ENCODE peak calls at places on chromosomes 1 and 21, in nine cellular contexts. R is ACHN; A is MV-4-11; X is CD4-positive, alpha-beta T cell; K is left ventricle myocardium superior; N is AG04450; J is LHCN-M2; Y is ascending aorta; O is ELR. G is an unnamed sample.

GRCh38 chr1:181149326-181150000 is 61.0 kb downstream of the IER5 start:
- DNase-seq in R (no peak), A (peak; percentile 87), X (peak; percentile 61), K (no peak), N (no peak), J (no peak), Y (no peak), O (no peak), G (no peak)

GRCh38 chr1:10161541-10162290 is 48.7 kb upstream of the KIF1B start:
- DNase-seq in R (no peak), A (no peak), X (no peak), K (peak; percentile 64), N (no peak), J (no peak), Y (peak; percentile 29), O (no peak), G (no peak)

GRCh38 chr21:44929799-44930542 is 9.3 kb upstream of the ITGB2 start:
- DNase-seq in R (no peak), A (no peak), X (no peak), K (peak; percentile 14), N (no peak), J (no peak), Y (no peak), O (no peak), G (no peak)

GRCh38 chr1:221206076-221206475 is 326.8 kb downstream of the HLX start:
- DNase-seq in R (no peak), A (no peak), X (no peak), K (no peak), N (no peak), J (no peak), Y (no peak), O (no peak), G (no peak)

GRCh38 chr1:211829343-211830054 is 1.1 kb downstream of the LPGAT1 start:
- DNase-seq in R (peak; percentile 68), A (no peak), X (no peak), K (peak; percentile 37), N (no peak), J (no peak), Y (no peak), O (peak; percentile 68), G (peak; percentile 83)

GRCh38 chr1:975896-976683 is 5.8 kb downstream of the PERM1 start:
- DNase-seq in R (peak; percentile 84), A (peak; percentile 57), X (peak; percentile 43), K (peak; percentile 74), N (no peak), J (no peak), Y (no peak), O (peak; percentile 80), G (peak; percentile 90)

GRCh38 chr1:216154063-216154462 is 269.2 kb downstream of the USH2A start:
- DNase-seq in R (no peak), A (no peak), X (no peak), K (no peak), N (no peak), J (no peak), Y (no peak), O (no peak), G (no peak)

GRCh38 chr1:236489710-236490377 is 33.9 kb upstream of the LGALS8 start:
- DNase-seq in R (peak; percentile 66), A (peak; percentile 24), X (no peak), K (peak; percentile 35), N (no peak), J (peak; percentile 47), Y (no peak), O (peak; percentile 70), G (peak; percentile 85)

GRCh38 chr1:111621050-111621449 is 1.5 kb downstream of the RAP1A start:
- DNase-seq in R (no peak), A (peak; percentile 32), X (no peak), K (no peak), N (no peak), J (no peak), Y (no peak), O (peak; percentile 19), G (no peak)

GRCh38 chr1:89104687-89105086 is 21.2 kb downstream of the GBP2 start:
- DNase-seq in R (no peak), A (no peak), X (no peak), K (no peak), N (no peak), J (no peak), Y (no peak), O (no peak), G (no peak)

GRCh38 chr1:166730299-166730888 is 108.9 kb upstream of the POGK start:
- DNase-seq in R (peak; percentile 47), A (no peak), X (no peak), K (no peak), N (no peak), J (no peak), Y (no peak), O (peak; percentile 24), G (peak; percentile 34)

GRCh38 chr1:214377886-214378285 is 96.9 kb downstream of the SMYD2 start:
- DNase-seq in R (no peak), A (no peak), X (no peak), K (no peak), N (peak; percentile 43), J (peak; percentile 72), Y (no peak), O (peak; percentile 74), G (no peak)

GRCh38 chr1:26016258-26016943 is 5.2 kb upstream of the EXTL1 start:
- DNase-seq in R (no peak), A (peak; percentile 57), X (no peak), K (no peak), N (no peak), J (peak; percentile 47), Y (no peak), O (no peak), G (peak; percentile 86)

GRCh38 chr1:45945426-45945825 is 142.0 kb downstream of the MAST2 start:
- DNase-seq in R (no peak), A (no peak), X (no peak), K (no peak), N (no peak), J (peak; percentile 35), Y (no peak), O (peak; percentile 37), G (peak; percentile 16)

GRCh38 chr1:227333423-227333822 is 15.1 kb upstream of the CDC42BPA start:
- DNase-seq in R (peak; percentile 94), A (peak; percentile 40), X (no peak), K (no peak), N (no peak), J (peak; percentile 37), Y (no peak), O (peak; percentile 52), G (no peak)

GRCh38 chr1:239260779-239261286 is 125.5 kb upstream of the CHRM3 start:
- DNase-seq in R (no peak), A (no peak), X (no peak), K (no peak), N (no peak), J (no peak), Y (no peak), O (peak; percentile 45), G (no peak)

GRCh38 chr1:53075206-53075605 is 13.2 kb downstream of the PODN start:
- DNase-seq in R (no peak), A (no peak), X (no peak), K (peak; percentile 3), N (no peak), J (no peak), Y (no peak), O (no peak), G (no peak)

GRCh38 chr21:41186763-41187536 is 19.0 kb downstream of the BACE2 start:
- DNase-seq in R (no peak), A (no peak), X (no peak), K (no peak), N (no peak), J (no peak), Y (no peak), O (no peak), G (no peak)

GRCh38 chr1:98556521-98557158 is 104.9 kb upstream of the SNX7 start:
- DNase-seq in R (peak; percentile 40), A (peak; percentile 22), X (no peak), K (no peak), N (no peak), J (peak; percentile 34), Y (no peak), O (peak; percentile 67), G (peak; percentile 67)

GRCh38 chr21:36994501-36995189 is 11.9 kb upstream of the RIPPLY3 start:
- DNase-seq in R (no peak), A (no peak), X (no peak), K (no peak), N (no peak), J (no peak), Y (no peak), O (no peak), G (no peak)

GRCh38 chr1:20323613-20323920 is 32.9 kb downstream of the VWA5B1 start:
- DNase-seq in R (no peak), A (no peak), X (no peak), K (no peak), N (no peak), J (no peak), Y (no peak), O (peak; percentile 6), G (no peak)

GRCh38 chr1:165815725-165816124 is 11.7 kb upstream of the UCK2 start:
- DNase-seq in R (peak; percentile 9), A (no peak), X (no peak), K (no peak), N (no peak), J (peak; percentile 18), Y (no peak), O (peak; percentile 74), G (no peak)

GRCh38 chr1:99979071-99979470 is 9.3 kb downstream of the SLC35A3 start:
- DNase-seq in R (no peak), A (no peak), X (no peak), K (no peak), N (no peak), J (no peak), Y (no peak), O (no peak), G (no peak)

GRCh38 chr1:34265396-34265795 is 88.7 kb downstream of the C1orf94 start:
- DNase-seq in R (no peak), A (no peak), X (no peak), K (no peak), N (no peak), J (no peak), Y (no peak), O (no peak), G (no peak)

GRCh38 chr1:216416488-216416887 is 6.8 kb downstream of the USH2A start:
- DNase-seq in R (no peak), A (no peak), X (no peak), K (no peak), N (no peak), J (peak; percentile 2), Y (no peak), O (peak; percentile 6), G (no peak)